ENCODE peak calls at places on chromosomes 4 and X, in seven cellular contexts. Q is sigmoid colon; B is SW480; I is stimulated activated CD8-positive, alpha-beta memory T cell treated with anti-CD3 and anti-CD28 coated beads, Interleukin-15, amount 100 ng/mL, for 1 hour; U is left colon; W is activated CD4-positive, alpha-beta T cell treated with anti-CD3 and anti-CD28 coated beads, Interleukin-2, amount 50 U/mL, for 1 hour; Z is CD8-positive, alpha-beta memory T cell. A is an unnamed sample.

GRCh38 chrX:10819973-10820372 is 199.6 kb upstream of the MID1 start:
- DNase-seq in Q (no peak), B (no peak), I (no peak), U (no peak), W (no peak), Z (no peak), A (no peak)

GRCh38 chr4:43682551-43682950 is 766.1 kb downstream of the KCTD8 start:
- DNase-seq in Q (no peak), B (no peak), I (no peak), U (no peak), W (no peak), Z (no peak), A (no peak)

GRCh38 chr4:6716018-6716911 is at the start of gene BLOC1S4:
- DNase-seq in Q (peak), B (peak), I (peak), U (peak), W (peak), Z (peak), A (peak)

GRCh38 chr4:13289391-13289790 is 194.7 kb downstream of the RAB28 start:
- DNase-seq in Q (no peak), B (no peak), I (no peak), U (no peak), W (no peak), Z (no peak), A (no peak)

GRCh38 chrX:37921758-37922157 is 74.4 kb upstream of the DYNLT3 start:
- DNase-seq in Q (no peak), B (peak), I (no peak), U (no peak), W (no peak), Z (no peak), A (no peak)

GRCh38 chr4:101649790-101650450 is 140.6 kb upstream of the BANK1 start:
- DNase-seq in Q (no peak), B (no peak), I (no peak), U (no peak), W (no peak), Z (no peak), A (no peak)

GRCh38 chr4:120299631-120300030 is 233.0 kb upstream of the MAD2L1 start:
- DNase-seq in Q (no peak), B (no peak), I (no peak), U (no peak), W (no peak), Z (no peak), A (no peak)

GRCh38 chrX:1215123-1215823 is 2.8 kb upstream of the CRLF2 start:
- DNase-seq in Q (peak), B (no peak), I (no peak), U (no peak), W (no peak), Z (no peak), A (no peak)

GRCh38 chr4:187059031-187059430 is 335.4 kb upstream of the FAT1 start:
- DNase-seq in Q (no peak), B (no peak), I (no peak), U (no peak), W (no peak), Z (no peak), A (no peak)

GRCh38 chr4:190016369-190017289 is 10.4 kb downstream of the FRG2 start:
- DNase-seq in Q (no peak), B (no peak), I (no peak), U (no peak), W (no peak), Z (no peak), A (no peak)

GRCh38 chrX:17547658-17548057 is 172.7 kb downstream of the NHS start:
- DNase-seq in Q (peak), B (peak), I (no peak), U (peak), W (no peak), Z (no peak), A (peak)

GRCh38 chr4:85824166-85824945 is 349.4 kb downstream of the ARHGAP24 start:
- DNase-seq in Q (no peak), B (no peak), I (no peak), U (no peak), W (no peak), Z (no peak), A (no peak)

GRCh38 chr4:107736924-107737448 is 17.0 kb upstream of the PAPSS1 start:
- DNase-seq in Q (no peak), B (peak), I (no peak), U (peak), W (peak), Z (peak), A (peak)

GRCh38 chr4:188032583-188032982 is 37.0 kb downstream of the ZFP42 start:
- DNase-seq in Q (no peak), B (no peak), I (no peak), U (no peak), W (no peak), Z (no peak), A (no peak)

GRCh38 chrX:82813671-82814078 is 694.4 kb upstream of the POU3F4 start:
- DNase-seq in Q (no peak), B (peak), I (no peak), U (no peak), W (no peak), Z (no peak), A (peak)

GRCh38 chr4:10095296-10095991 is 21.2 kb downstream of the WDR1 start:
- DNase-seq in Q (no peak), B (no peak), I (no peak), U (no peak), W (no peak), Z (no peak), A (no peak)

GRCh38 chr4:85968945-85969830 is 390.7 kb downstream of the MAPK10 start:
- DNase-seq in Q (no peak), B (peak), I (no peak), U (no peak), W (no peak), Z (no peak), A (no peak)

GRCh38 chrX:118718737-118719136 is 8.7 kb upstream of the IL13RA1 start:
- DNase-seq in Q (no peak), B (no peak), I (no peak), U (no peak), W (no peak), Z (no peak), A (no peak)

GRCh38 chr4:88341227-88342192 is 37.1 kb upstream of the HERC6 start:
- DNase-seq in Q (peak), B (no peak), I (no peak), U (no peak), W (no peak), Z (no peak), A (no peak)

GRCh38 chr4:54091637-54092404 is 8.1 kb upstream of the GSX2 start:
- DNase-seq in Q (peak), B (peak), I (peak), U (peak), W (peak), Z (peak), A (peak)

GRCh38 chr4:122329876-122330595 is 48.8 kb upstream of the ADAD1 start:
- DNase-seq in Q (no peak), B (no peak), I (no peak), U (no peak), W (no peak), Z (no peak), A (no peak)

GRCh38 chrX:3518870-3519269 is 172.4 kb upstream of the MXRA5 start:
- DNase-seq in Q (peak), B (peak), I (no peak), U (peak), W (no peak), Z (no peak), A (peak)

GRCh38 chr4:103008875-103009729 is 10.4 kb downstream of the SLC9B1 start:
- DNase-seq in Q (no peak), B (peak), I (no peak), U (no peak), W (no peak), Z (peak), A (peak)

GRCh38 chr4:33709247-33709646 is 2535.1 kb downstream of the ARAP2 start:
- DNase-seq in Q (no peak), B (no peak), I (no peak), U (no peak), W (no peak), Z (no peak), A (no peak)

GRCh38 chrX:12984629-12985303 is 9.9 kb downstream of the TMSB4X start:
- DNase-seq in Q (no peak), B (peak), I (no peak), U (no peak), W (peak), Z (peak), A (peak)

GRCh38 chr4:140257461-140258305 is 103.7 kb upstream of the MAML3 start:
- DNase-seq in Q (no peak), B (no peak), I (no peak), U (no peak), W (no peak), Z (no peak), A (no peak)

GRCh38 chrX:104641176-104641575 is 75.2 kb downstream of the IL1RAPL2 start:
- DNase-seq in Q (peak), B (no peak), I (no peak), U (no peak), W (no peak), Z (no peak), A (peak)

GRCh38 chr4:176400816-176401461 is 81.2 kb downstream of the SPCS3 start:
- DNase-seq in Q (no peak), B (no peak), I (no peak), U (no peak), W (no peak), Z (no peak), A (no peak)

GRCh38 chrX:149374751-149375150 is 130.4 kb downstream of the IDS start:
- DNase-seq in Q (no peak), B (peak), I (no peak), U (no peak), W (no peak), Z (no peak), A (no peak)

GRCh38 chrX:87078231-87078630 is 439.4 kb upstream of the KLHL4 start:
- DNase-seq in Q (no peak), B (no peak), I (no peak), U (no peak), W (no peak), Z (no peak), A (no peak)

GRCh38 chr4:145154573-145154972 is 25.8 kb downstream of the OTUD4 start:
- DNase-seq in Q (no peak), B (peak), I (no peak), U (no peak), W (no peak), Z (no peak), A (peak)

GRCh38 chr4:142554412-142554811 is 291.7 kb downstream of the INPP4B start:
- DNase-seq in Q (no peak), B (no peak), I (no peak), U (no peak), W (no peak), Z (no peak), A (no peak)

GRCh38 chr4:185307136-185307950 is 88.4 kb downstream of the LRP2BP start:
- DNase-seq in Q (no peak), B (peak), I (no peak), U (no peak), W (no peak), Z (no peak), A (peak)

GRCh38 chr4:167428172-167428571 is 193.9 kb upstream of the SPOCK3 start:
- DNase-seq in Q (no peak), B (no peak), I (no peak), U (no peak), W (no peak), Z (no peak), A (no peak)

A was measured in Calu3.